ENCODE peak calls at places on chromosomes 11 and 22, in six cellular contexts. V, W, D, K, Q and A are unnamed samples.
A peak's percentile ranks its signal among the peaks of the same experiment; 100 is the strongest.

GRCh38 chr11:122803306-122803705 is 35.0 kb upstream of the CRTAM start:
- DNase-seq in V (no peak), Q (peak; percentile 46), W (no peak), K (no peak), D (no peak), A (no peak)

GRCh38 chr11:117230286-117230961 is 1.4 kb downstream of the PCSK7 start:
- DNase-seq in Q (no peak), W (peak; percentile 64), D (no peak), V (no peak), K (no peak), A (peak; percentile 53)

GRCh38 chr11:83156996-83157754 is at the start of gene PCF11:
- DNase-seq in K (no peak), Q (no peak), W (no peak), V (no peak), D (peak; percentile 99), A (peak; percentile 93)

GRCh38 chr11:59771605-59772004 is 16.4 kb downstream of the STX3 start:
- DNase-seq in W (no peak), V (no peak), K (no peak), Q (no peak), D (no peak), A (no peak)

GRCh38 chr22:37521236-37521739 is 2.1 kb upstream of the CARD10 start:
- DNase-seq in V (no peak), Q (no peak), W (no peak), K (no peak), D (no peak), A (no peak)

GRCh38 chr22:42074153-42074750 is at the start of gene PHETA2:
- DNase-seq in Q (peak; percentile 37), K (peak; percentile 60), V (no peak), W (peak; percentile 54), D (peak; percentile 57), A (peak; percentile 58)

GRCh38 chr11:102546923-102547471 is 16.4 kb upstream of the MMP7 start:
- DNase-seq in W (peak; percentile 81), Q (no peak), V (no peak), D (no peak), K (no peak), A (no peak)

GRCh38 chr11:7651140-7651551 is 22.2 kb downstream of the CYB5R2 start:
- DNase-seq in K (no peak), V (no peak), W (no peak), Q (no peak), D (no peak), A (no peak)

GRCh38 chr22:50246242-50247175 is 1.7 kb upstream of the TUBGCP6 start:
- DNase-seq in K (no peak), D (no peak), W (no peak), V (no peak), Q (no peak), A (no peak)

GRCh38 chr22:42060489-42060888 is 10.1 kb downstream of the NAGA start:
- DNase-seq in W (no peak), K (no peak), D (no peak), Q (no peak), V (no peak), A (no peak)

GRCh38 chr11:121615506-121615905 is 162.7 kb upstream of the SORL1-AS1 start:
- DNase-seq in V (no peak), K (no peak), Q (peak; percentile 13), W (no peak), D (no peak), A (no peak)

GRCh38 chr11:64222651-64223000 is 3.4 kb downstream of the TRPT1 start:
- DNase-seq in Q (no peak), W (peak; percentile 10), D (no peak), V (no peak), K (no peak), A (no peak)

GRCh38 chr11:69683764-69684333 is 8.7 kb upstream of the LTO1 start:
- DNase-seq in V (no peak), K (no peak), W (no peak), Q (peak; percentile 25), D (no peak), A (no peak)

GRCh38 chr11:10493041-10493663 is 38.1 kb downstream of the AMPD3 start:
- DNase-seq in Q (no peak), D (no peak), W (no peak), V (peak; percentile 24), K (no peak), A (no peak)

GRCh38 chr22:41619979-41620645 is 731 bp downstream of the DESI1 start:
- DNase-seq in Q (no peak), D (peak; percentile 36), V (peak; percentile 35), W (peak; percentile 53), K (peak; percentile 39), A (no peak)

GRCh38 chr11:130212431-130212961 is 52.9 kb downstream of the ST14 start:
- DNase-seq in V (peak; percentile 24), K (peak; percentile 3), Q (no peak), W (no peak), D (no peak), A (peak; percentile 39)

GRCh38 chr22:30408388-30409101 is 11.7 kb downstream of the SEC14L2 start:
- DNase-seq in Q (peak; percentile 33), D (no peak), V (no peak), W (no peak), K (no peak), A (no peak)

GRCh38 chr11:119258180-119258579 is 52.0 kb downstream of the CBL start:
- DNase-seq in K (no peak), Q (no peak), W (no peak), D (no peak), V (no peak), A (no peak)

GRCh38 chr22:20027966-20028854 is 7.3 kb downstream of the TANGO2 start:
- DNase-seq in V (no peak), W (peak; percentile 30), K (no peak), Q (peak; percentile 37), D (no peak), A (no peak)
- TF ChIP-seq CTCF in V (no peak), W (peak; percentile 26), K (peak; percentile 45), Q (peak; percentile 45), D (peak; percentile 22), A (peak; percentile 29)

GRCh38 chr11:133064152-133064877 is 468.0 kb downstream of the OPCML start:
- DNase-seq in Q (peak; percentile 44), K (peak; percentile 92), W (no peak), D (peak; percentile 63), V (peak; percentile 76), A (no peak)
- TF ChIP-seq CTCF in Q (peak; percentile 33), K (peak; percentile 57), W (peak; percentile 31), D (peak; percentile 79), V (peak; percentile 21), A (peak; percentile 26)

GRCh38 chr11:46246514-46246913 is 30.9 kb upstream of the CREB3L1 start:
- DNase-seq in W (no peak), D (no peak), K (no peak), Q (peak; percentile 36), V (no peak), A (no peak)

GRCh38 chr11:46248270-46249102 is 29.0 kb upstream of the CREB3L1 start:
- DNase-seq in V (no peak), Q (peak; percentile 90), D (no peak), W (no peak), K (no peak), A (no peak)

GRCh38 chr11:46247090-46247489 is 30.4 kb upstream of the CREB3L1 start:
- DNase-seq in W (no peak), Q (peak; percentile 19), D (no peak), K (no peak), V (no peak), A (no peak)

GRCh38 chr11:46249103-46249942 is 28.1 kb upstream of the CREB3L1 start:
- DNase-seq in V (no peak), Q (peak; percentile 50), K (no peak), D (no peak), W (peak; percentile 44), A (no peak)

GRCh38 chr11:46247664-46248063 is 29.8 kb upstream of the CREB3L1 start:
- DNase-seq in Q (peak; percentile 68), V (peak; percentile 73), K (peak; percentile 47), W (peak; percentile 76), D (no peak), A (peak; percentile 70)
- TF ChIP-seq CTCF in Q (peak; percentile 19), V (peak; percentile 16), K (peak; percentile 18), W (peak; percentile 54), D (peak; percentile 45), A (peak; percentile 68)

DNA sequence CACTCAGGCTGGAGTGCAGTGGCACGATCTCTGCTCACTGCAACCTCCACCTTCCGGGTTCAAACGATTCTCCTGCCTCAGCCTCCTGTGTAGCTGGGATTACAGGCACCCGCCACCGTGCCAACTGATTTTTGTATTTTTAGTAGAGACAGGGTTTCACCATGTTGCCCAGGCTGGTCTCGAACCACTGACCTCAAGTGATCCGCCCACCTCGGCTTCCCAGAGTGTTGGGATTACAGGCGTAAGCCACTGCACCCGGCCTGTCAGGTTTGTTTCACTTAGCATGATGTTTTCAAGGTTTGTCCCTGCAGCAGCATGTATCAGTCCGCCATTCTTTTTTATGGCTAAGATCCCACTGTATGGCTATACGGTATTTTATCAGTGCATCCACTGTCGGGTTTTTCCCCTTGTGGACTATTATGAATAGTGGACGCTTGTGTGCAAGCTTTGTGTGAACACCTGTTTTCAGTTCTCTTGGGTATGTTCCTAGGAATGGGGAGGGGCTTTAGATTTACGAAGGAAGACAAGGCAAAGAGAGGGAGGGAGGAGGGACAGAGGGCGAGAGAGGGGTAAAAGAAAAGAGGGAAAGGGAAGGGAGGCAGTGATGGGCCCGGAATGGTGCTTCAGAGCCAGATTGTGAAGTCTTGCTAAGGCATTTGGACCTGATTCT is 13.9 kb upstream of the CDC42EP2 start:
- DNase-seq in Q (no peak), W (no peak), V (no peak), K (no peak), D (no peak), A (no peak)
- TF ChIP-seq CTCF in Q (no peak), W (no peak), V (no peak), K (no peak), D (no peak), A (no peak)

DNA sequence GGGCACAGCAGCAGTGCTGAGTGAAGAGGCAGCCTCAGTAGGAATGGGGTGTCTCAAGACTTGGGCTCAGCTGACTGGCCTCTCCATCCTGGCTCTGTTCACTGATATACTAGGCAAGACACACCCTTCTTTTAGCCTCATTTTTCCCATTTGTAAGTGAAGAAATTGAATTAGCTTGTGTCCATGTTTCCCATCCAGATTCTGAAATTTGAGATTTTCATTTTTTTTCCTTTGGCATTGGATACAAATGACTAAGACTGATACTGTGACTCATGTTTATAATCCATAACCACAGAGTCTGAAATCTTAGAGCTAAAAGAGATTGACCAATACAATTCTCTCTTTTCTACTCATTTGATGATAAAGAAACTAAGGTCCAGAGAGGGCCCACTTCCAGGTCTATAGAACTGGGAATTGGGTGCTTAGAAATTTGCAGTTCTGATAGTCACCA is 110.9 kb downstream of the KCNC1 start:
- DNase-seq in K (no peak), V (no peak), D (no peak), W (no peak), Q (peak; percentile 66), A (no peak)
- TF ChIP-seq CTCF in K (no peak), V (no peak), D (no peak), W (no peak), Q (no peak), A (no peak)